ENCODE peak calls at places on chromosome 4, in ten cellular contexts. D, Q, A, B, Y, V, X, F, R and G are unnamed samples.

GRCh38 chr4:186765138-186765537 is 41.5 kb upstream of the FAT1 start:
- DNase-seq in D (peak; percentile 9), Q (no peak), A (peak; percentile 20), B (no peak), Y (no peak), V (no peak), X (peak; percentile 65), F (peak; percentile 70), R (no peak), G (no peak)

GRCh38 chr4:152101546-152102183 is 340.9 kb upstream of the GATB start:
- DNase-seq in D (no peak), Q (no peak), A (no peak), B (no peak), Y (no peak), V (no peak), X (no peak), F (no peak), R (no peak), G (peak; percentile 16)

GRCh38 chr4:168592676-168593075 is 95.8 kb downstream of the PALLD start:
- DNase-seq in D (no peak), Q (no peak), A (no peak), B (no peak), Y (no peak), V (no peak), X (no peak), F (no peak), R (no peak), G (no peak)

GRCh38 chr4:8146158-8146557 is 12.5 kb downstream of the ABLIM2 start:
- DNase-seq in D (no peak), Q (no peak), A (no peak), B (no peak), Y (no peak), V (no peak), X (no peak), F (no peak), R (no peak), G (no peak)

GRCh38 chr4:95715830-95716229 is 124.1 kb upstream of the PDHA2 start:
- DNase-seq in D (peak; percentile 72), Q (no peak), A (no peak), B (no peak), Y (no peak), V (no peak), X (no peak), F (no peak), R (no peak), G (no peak)

GRCh38 chr4:168480991-168481588 is 798 bp upstream of the DDX60L start:
- DNase-seq in D (peak; percentile 89), Q (peak; percentile 26), A (peak; percentile 85), B (no peak), Y (no peak), V (no peak), X (peak; percentile 86), F (peak; percentile 83), R (no peak), G (peak; percentile 83)

GRCh38 chr4:158314756-158315487 is 104.6 kb downstream of the TMEM144 start:
- DNase-seq in D (peak; percentile 88), Q (no peak), A (peak; percentile 98), B (no peak), Y (no peak), V (no peak), X (peak; percentile 98), F (peak; percentile 97), R (no peak), G (peak; percentile 97)

GRCh38 chr4:103118171-103118570 is 18.5 kb upstream of the BDH2 start:
- DNase-seq in D (no peak), Q (no peak), A (peak; percentile 46), B (no peak), Y (no peak), V (no peak), X (no peak), F (peak; percentile 44), R (no peak), G (no peak)

GRCh38 chr4:80393246-80393969 is 57.9 kb downstream of the CFAP299 start:
- DNase-seq in D (peak; percentile 33), Q (no peak), A (peak; percentile 94), B (no peak), Y (no peak), V (no peak), X (peak; percentile 85), F (no peak), R (no peak), G (peak; percentile 59)

GRCh38 chr4:6047130-6047673 is 29.0 kb upstream of the C4orf50 start:
- DNase-seq in D (peak; percentile 7), Q (no peak), A (no peak), B (no peak), Y (no peak), V (no peak), X (no peak), F (no peak), R (no peak), G (no peak)

GRCh38 chr4:37450309-37450708 is 205.8 kb downstream of the NWD2 start:
- DNase-seq in D (no peak), Q (no peak), A (no peak), B (no peak), Y (no peak), V (no peak), X (no peak), F (no peak), R (no peak), G (no peak)

GRCh38 chr4:37453004-37453360 is 208.4 kb downstream of the NWD2 start:
- DNase-seq in D (peak; percentile 97), Q (no peak), A (peak; percentile 48), B (peak; percentile 37), Y (no peak), V (no peak), X (peak; percentile 70), F (peak; percentile 63), R (no peak), G (peak; percentile 50)

GRCh38 chr4:37450911-37451310 is 206.4 kb downstream of the NWD2 start:
- DNase-seq in D (no peak), Q (no peak), A (no peak), B (no peak), Y (no peak), V (no peak), X (no peak), F (no peak), R (no peak), G (no peak)

GRCh38 chr4:37453361-37454262 is 209.1 kb downstream of the NWD2 start:
- DNase-seq in D (peak; percentile 90), Q (peak; percentile 13), A (no peak), B (peak; percentile 10), Y (peak; percentile 54), V (peak; percentile 92), X (peak; percentile 58), F (peak; percentile 8), R (peak; percentile 56), G (peak; percentile 41)

GRCh38 chr4:37451646-37452045 is 207.1 kb downstream of the NWD2 start:
- DNase-seq in D (no peak), Q (no peak), A (no peak), B (no peak), Y (no peak), V (no peak), X (no peak), F (no peak), R (no peak), G (no peak)
- H3K27me3 ChIP-seq in D (no peaks in the 10 kb centered on the region), Q (peaks cover 48% of the 10 kb centered on the region), A (peaks cover 21% of the 10 kb centered on the region), B (peaks cover 97% of the 10 kb centered on the region), Y (peaks cover 49% of the 10 kb centered on the region), V (peaks cover 16% of the 10 kb centered on the region), X (peaks cover 41% of the 10 kb centered on the region), F (peaks cover 39% of the 10 kb centered on the region), R (no peaks in the 10 kb centered on the region), G (peaks cover 60% of the 10 kb centered on the region)

DNA sequence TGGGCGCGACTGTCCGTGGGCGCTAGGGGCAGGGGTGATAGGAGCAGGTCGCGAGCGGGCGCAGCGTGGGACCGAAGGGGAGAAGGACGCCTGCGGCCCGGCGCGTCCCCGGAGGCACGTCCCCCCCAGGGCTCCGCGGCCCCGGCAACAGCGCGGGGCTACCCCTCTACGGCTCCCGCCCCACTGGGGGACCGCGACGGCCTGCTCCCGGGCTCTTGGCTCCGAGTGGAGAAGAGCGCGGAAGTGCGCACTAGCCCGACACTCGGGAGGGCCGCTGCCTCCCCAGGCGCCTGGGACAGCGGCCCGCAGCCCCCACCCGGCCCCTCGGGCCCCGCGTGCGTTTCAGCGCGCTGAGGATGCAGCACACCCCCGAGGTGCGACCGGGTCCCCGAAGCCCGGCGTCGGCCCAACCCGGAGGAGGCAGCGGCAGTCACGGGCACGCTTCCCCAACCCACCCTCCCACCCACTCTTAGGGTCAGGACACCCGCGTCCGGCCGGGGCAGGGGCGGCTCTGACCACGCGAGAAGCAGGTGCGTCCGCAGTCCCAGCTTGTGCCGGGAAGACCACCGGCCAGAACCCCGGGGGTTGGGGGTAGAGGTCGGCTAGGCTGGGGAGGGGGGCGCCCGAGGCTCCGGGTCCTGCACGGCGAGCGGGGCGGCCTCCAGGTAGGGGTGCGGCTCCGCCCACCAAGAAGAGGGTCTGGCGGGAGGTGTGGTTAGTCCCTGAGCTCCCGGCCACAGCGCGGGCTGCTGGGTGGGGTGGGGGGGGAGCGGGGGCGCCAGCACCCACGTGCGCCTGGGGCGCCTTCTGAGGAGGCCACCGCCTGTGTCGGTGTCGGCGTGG is 18.5 kb upstream of the NAT8L start:
- DNase-seq in D (no peak), Q (no peak), A (no peak), B (no peak), Y (no peak), V (peak; percentile 81), X (no peak), F (no peak), R (no peak), G (no peak)
- H3K27me3 ChIP-seq in D (peaks cover 22% of the 10 kb centered on the region), Q (peaks cover 12% of the 10 kb centered on the region), A (peaks cover 29% of the 10 kb centered on the region), B (peaks cover 4% of the 10 kb centered on the region), Y (peaks cover 41% of the 10 kb centered on the region), V (peaks cover 20% of the 10 kb centered on the region), X (peaks cover 8% of the 10 kb centered on the region), F (peaks cover 16% of the 10 kb centered on the region), R (no peaks in the 10 kb centered on the region), G (peaks cover 12% of the 10 kb centered on the region)

DNA sequence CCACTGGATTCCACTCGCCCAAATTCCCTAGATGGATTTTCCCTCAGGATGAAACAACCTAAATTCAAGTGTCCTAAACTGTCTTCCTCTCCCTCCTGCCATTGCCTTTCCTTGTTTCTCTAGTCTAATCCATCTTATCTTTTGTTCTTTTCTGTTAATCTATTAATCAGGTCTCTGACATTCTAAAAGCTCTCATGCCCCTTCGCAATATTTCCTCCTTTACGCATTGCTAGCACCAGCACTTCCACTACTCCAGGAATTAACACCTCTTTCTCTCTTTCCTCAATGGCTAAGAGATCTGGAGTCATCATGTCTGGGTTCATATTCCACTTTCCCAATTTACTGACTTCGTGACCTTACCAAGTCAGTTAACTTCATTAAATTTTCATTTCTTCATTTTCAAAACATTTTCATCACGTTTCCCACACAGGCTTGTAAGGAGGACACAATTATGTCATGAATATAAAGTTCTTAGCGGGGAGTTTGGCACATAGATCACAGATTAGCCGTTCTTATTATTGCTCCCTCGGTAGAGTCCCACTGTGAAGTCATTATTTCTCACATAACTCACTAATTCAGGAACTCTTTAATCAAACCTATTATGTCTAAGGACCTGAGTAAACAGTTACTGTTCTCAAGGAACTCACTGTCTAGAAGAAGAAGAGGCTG is 45.3 kb downstream of the FAT4 start:
- DNase-seq in D (no peak), Q (no peak), A (no peak), B (no peak), Y (no peak), V (no peak), X (peak; percentile 7), F (no peak), R (no peak), G (no peak)
- H3K27me3 ChIP-seq in D (no peaks in the 10 kb centered on the region), Q (no peaks in the 10 kb centered on the region), A (no peaks in the 10 kb centered on the region), B (no peaks in the 10 kb centered on the region), Y (no peaks in the 10 kb centered on the region), V (no peaks in the 10 kb centered on the region), X (no peaks in the 10 kb centered on the region), F (no peaks in the 10 kb centered on the region), R (no peaks in the 10 kb centered on the region), G (no peaks in the 10 kb centered on the region)

DNA sequence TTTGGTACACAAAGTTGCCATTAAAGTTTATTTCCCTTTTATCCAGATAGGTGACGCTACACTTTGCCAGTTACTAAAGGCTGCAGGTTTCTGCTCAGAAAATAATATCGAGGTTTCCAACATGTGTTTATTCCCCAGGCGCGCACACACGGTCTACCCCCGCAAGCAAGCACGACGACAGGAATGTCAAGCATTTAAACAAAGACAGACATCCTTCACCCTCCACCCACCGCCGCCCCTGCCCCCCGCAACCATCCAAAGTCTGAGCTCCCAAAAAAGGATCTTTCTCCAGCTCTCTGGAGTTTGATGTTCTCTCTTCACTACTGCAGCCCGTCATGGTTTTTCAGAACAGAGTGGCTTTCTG is 1.3 kb upstream of the PCDH7 start:
- DNase-seq in D (no peak), Q (no peak), A (peak; percentile 48), B (no peak), Y (no peak), V (no peak), X (peak; percentile 17), F (peak; percentile 51), R (no peak), G (peak; percentile 64)
- H3K27me3 ChIP-seq in D (peaks cover 10% of the 10 kb centered on the region), Q (peaks cover 53% of the 10 kb centered on the region), A (no peaks in the 10 kb centered on the region), B (peaks cover 42% of the 10 kb centered on the region), Y (peaks cover 64% of the 10 kb centered on the region), V (peaks cover 48% of the 10 kb centered on the region), X (peaks cover 42% of the 10 kb centered on the region), F (no peaks in the 10 kb centered on the region), R (no peaks in the 10 kb centered on the region), G (peaks cover 9% of the 10 kb centered on the region)